ENCODE peak calls at places on chromosomes 1 and 21, in ten cellular contexts. E is omental fat pad; G is activated T-helper 1 cell treated with anti-CD3 and anti-CD28 coated beads, Interleukin-12 subunit alpha, Interleukin-12 subunit beta, Interleukin-2, Interleukin-4 antibody, amounts not matched to agents 30 ng/mL and 10 ng/mL and 1 ng/mL, durations not matched to agents 14 hours and 24 hours and 36 hours; J is NCI-H1417; D is PC-3; C is HuH-7.5; P is caudate nucleus; O is iPS-NIHi11; B is stimulated activated CD4-positive, alpha-beta T cell treated with anti-CD3 and anti-CD28 coated beads, Interleukin-15, amount 100 ng/mL, for 1 hour; R is EL. X is an unnamed sample.

GRCh38 chr1:229148041-229148671 is 122.8 kb upstream of the RAB4A start:
- DNase-seq in R (no peak), B (no peak), P (no peak), C (peak), D (no peak), G (no peak), E (no peak), J (peak), O (peak), X (no peak)

GRCh38 chr21:45405271-45405818 is 380 bp downstream of the COL18A1 start:
- DNase-seq in O (peak), C (peak), J (no peak), P (no peak), D (peak), G (no peak), R (peak), B (no peak), E (no peak), X (no peak)

GRCh38 chr1:37267111-37267835 is 207.1 kb upstream of the ZC3H12A start:
- DNase-seq in B (no peak), G (no peak), O (peak), C (no peak), E (no peak), P (no peak), R (peak), J (peak), D (no peak), X (no peak)

GRCh38 chr1:89971600-89971999 is 23.3 kb upstream of the ZNF326 start:
- DNase-seq in D (peak), G (no peak), O (no peak), R (peak), C (no peak), E (no peak), P (no peak), B (no peak), J (no peak), X (no peak)

GRCh38 chr1:240991230-240991629 is 365.8 kb downstream of the RGS7 start:
- DNase-seq in O (no peak), E (no peak), R (no peak), P (no peak), D (no peak), J (no peak), B (no peak), C (no peak), G (no peak), X (no peak)

GRCh38 chr1:6373961-6374720 is 19.4 kb downstream of the ACOT7 start:
- DNase-seq in B (no peak), E (no peak), G (no peak), P (no peak), J (peak), R (no peak), D (no peak), C (no peak), O (no peak), X (no peak)

GRCh38 chr21:35587841-35588390 is 472.4 kb downstream of the SETD4 start:
- DNase-seq in J (no peak), P (no peak), O (no peak), B (no peak), E (no peak), R (peak), C (no peak), G (no peak), D (no peak), X (no peak)

GRCh38 chr1:51969038-51969705 is 21.3 kb downstream of the RAB3B start:
- DNase-seq in J (no peak), D (peak), B (no peak), R (peak), P (no peak), O (no peak), E (no peak), C (peak), G (no peak), X (no peak)

GRCh38 chr1:147492207-147492606 is 49.1 kb upstream of the BCL9 start:
- DNase-seq in P (no peak), E (no peak), R (no peak), D (peak), G (no peak), J (peak), O (no peak), C (no peak), B (no peak), X (no peak)

GRCh38 chr1:155729031-155729898 is 40.4 kb downstream of the DAP3 start:
- DNase-seq in C (peak), D (peak), J (peak), B (no peak), G (peak), R (peak), E (peak), O (peak), P (no peak), X (peak)

GRCh38 chr1:246503341-246503740 is 3.7 kb downstream of the SMYD3 start:
- DNase-seq in J (peak), C (no peak), B (no peak), R (peak), P (no peak), D (peak), E (no peak), O (no peak), G (no peak), X (no peak)

GRCh38 chr1:227728059-227728891 is 6.8 kb downstream of the JMJD4 start:
- DNase-seq in B (no peak), D (peak), R (peak), C (peak), G (peak), J (peak), P (no peak), E (peak), O (peak), X (peak)

GRCh38 chr1:224433671-224434446 is 738 bp downstream of the WDR26 start:
- DNase-seq in G (peak), D (no peak), E (no peak), B (peak), J (peak), C (peak), R (peak), O (peak), P (no peak), X (peak)

GRCh38 chr1:165036403-165036802 is 320.1 kb downstream of the LMX1A start:
- DNase-seq in D (no peak), G (no peak), O (no peak), R (no peak), P (no peak), B (no peak), J (no peak), E (no peak), C (no peak), X (no peak)

GRCh38 chr1:64986903-64987871 is 20.8 kb upstream of the JAK1 start:
- DNase-seq in J (no peak), G (no peak), P (no peak), B (no peak), O (no peak), R (no peak), D (no peak), C (no peak), E (no peak), X (no peak)

GRCh38 chr1:160219062-160219929 is 14.1 kb downstream of the PEA15 start:
- DNase-seq in D (peak), O (peak), P (peak), E (no peak), J (peak), C (no peak), R (peak), G (no peak), B (no peak), X (no peak)

GRCh38 chr1:109024651-109025050 is 17.3 kb downstream of the WDR47 start:
- DNase-seq in R (peak), E (no peak), B (no peak), G (no peak), D (no peak), C (no peak), O (no peak), P (no peak), J (no peak), X (no peak)

GRCh38 chr1:36223373-36223995 is 759 bp upstream of the THRAP3 start:
- DNase-seq in O (no peak), J (no peak), D (peak), G (peak), E (no peak), P (no peak), C (peak), B (no peak), R (peak), X (peak)